ENCODE peak calls at places on chromosomes 16 and 17, in six cellular contexts. W, A, J, P, C and O are unnamed samples.

GRCh38 chr16:19687279-19687678 is 30.7 kb downstream of the KNOP1 start:
- DNase-seq in W (no peak), A (no peak), J (no peak), P (no peak), C (no peak), O (no peak)

GRCh38 chr17:42571435-42572225 is 4.7 kb downstream of the MLX start:
- DNase-seq in W (no peak), A (no peak), J (no peak), P (no peak), C (no peak), O (no peak)

GRCh38 chr16:60651351-60651750 is 1384.9 kb downstream of the CDH8 start:
- DNase-seq in W (no peak), A (no peak), J (no peak), P (no peak), C (no peak), O (no peak)

GRCh38 chr16:64094992-64095579 is 1026.8 kb downstream of the CDH11 start:
- DNase-seq in W (no peak), A (peak; percentile 61), J (no peak), P (no peak), C (no peak), O (no peak)

GRCh38 chr17:17783825-17784598 is 52.8 kb downstream of the SREBF1 start:
- DNase-seq in W (peak; percentile 67), A (no peak), J (no peak), P (peak; percentile 95), C (peak; percentile 67), O (no peak)

GRCh38 chr17:42459256-42459982 is 741 bp downstream of the ATP6V0A1 start:
- DNase-seq in W (peak; percentile 54), A (peak; percentile 31), J (no peak), P (peak; percentile 73), C (no peak), O (no peak)

GRCh38 chr17:48543854-48544355 is 1.0 kb downstream of the HOXB2 start:
- DNase-seq in W (no peak), A (no peak), J (no peak), P (no peak), C (no peak), O (no peak)

GRCh38 chr16:86391987-86392386 is 118.3 kb upstream of the FOXF1 start:
- DNase-seq in W (no peak), A (peak; percentile 84), J (no peak), P (no peak), C (no peak), O (no peak)

GRCh38 chr17:61617261-61617660 is 26.2 kb upstream of the NACA2 start:
- DNase-seq in W (no peak), A (no peak), J (no peak), P (peak; percentile 15), C (no peak), O (no peak)

GRCh38 chr17:39082482-39082881 is 69.0 kb downstream of the PLXDC1 start:
- DNase-seq in W (no peak), A (peak; percentile 22), J (no peak), P (no peak), C (no peak), O (no peak)

GRCh38 chr16:49023095-49023494 is 258.5 kb downstream of the CBLN1 start:
- DNase-seq in W (no peak), A (peak; percentile 71), J (no peak), P (no peak), C (no peak), O (no peak)

GRCh38 chr16:85605912-85606841 is 6.9 kb upstream of the GSE1 start:
- DNase-seq in W (no peak), A (no peak), J (no peak), P (no peak), C (no peak), O (no peak)

GRCh38 chr16:2483939-2484897 is 9.3 kb downstream of the TBC1D24 start:
- DNase-seq in W (no peak), A (no peak), J (no peak), P (no peak), C (no peak), O (no peak)

GRCh38 chr16:87145181-87146176 is 171.7 kb downstream of the C16orf95 start:
- DNase-seq in W (no peak), A (peak; percentile 99), J (no peak), P (no peak), C (no peak), O (no peak)

GRCh38 chr17:77418609-77419008 is 277.8 kb downstream of the SEC14L1 start:
- DNase-seq in W (no peak), A (no peak), J (no peak), P (no peak), C (no peak), O (no peak)

GRCh38 chr17:11779906-11780305 is 181.6 kb downstream of the DNAH9 start:
- DNase-seq in W (no peak), A (no peak), J (no peak), P (no peak), C (no peak), O (no peak)

GRCh38 chr16:85417156-85417860 is 195.8 kb upstream of the GSE1 start:
- DNase-seq in W (no peak), A (no peak), J (no peak), P (no peak), C (no peak), O (no peak)

GRCh38 chr17:66494023-66494803 is 191.8 kb downstream of the PRKCA start:
- DNase-seq in W (no peak), A (peak; percentile 93), J (no peak), P (no peak), C (no peak), O (no peak)

GRCh38 chr17:38732376-38733314 is 2.5 kb downstream of the CISD3 start:
- DNase-seq in W (no peak), A (no peak), J (no peak), P (no peak), C (no peak), O (no peak)

GRCh38 chr17:4598776-4599504 is 14.6 kb downstream of the SMTNL2 start:
- DNase-seq in W (no peak), A (no peak), J (no peak), P (no peak), C (no peak), O (no peak)

GRCh38 chr17:10151667-10152496 is 46.5 kb downstream of the GAS7 start:
- DNase-seq in W (no peak), A (peak; percentile 29), J (no peak), P (no peak), C (no peak), O (no peak)

GRCh38 chr16:49282690-49283375 is 1.2 kb upstream of the CBLN1 start:
- DNase-seq in W (peak; percentile 80), A (no peak), J (no peak), P (peak; percentile 89), C (no peak), O (no peak)

GRCh38 chr16:57999366-57999970 is 1.0 kb downstream of the ZNF319 start:
- DNase-seq in W (no peak), A (no peak), J (no peak), P (peak; percentile 27), C (no peak), O (no peak)

GRCh38 chr17:77738666-77739531 is 219.6 kb upstream of the TNRC6C start:
- DNase-seq in W (peak; percentile 22), A (no peak), J (no peak), P (no peak), C (no peak), O (no peak)

GRCh38 chr17:64515419-64515818 is 8.6 kb downstream of the CEP95 start:
- DNase-seq in W (no peak), A (no peak), J (no peak), P (no peak), C (no peak), O (no peak)